ENCODE peak calls at places on chromosomes 4 and X, in eight cellular contexts. One of them, this sample, is unnamed.

GRCh38 chr4:127686656-127687055 is 43.5 kb upstream of the SLC25A31 start:
- DNase-seq in fibroblast of pulmonary artery: peak
- DNase-seq in BJ: no peak
- DNase-seq in testis: no peak
- DNase-seq in cardiac muscle cell: peak
- DNase-seq in tibial artery: no peak
- DNase-seq in HFFc6: peak
- DNase-seq in H9: no peak
- DNase-seq in this sample: no peak

GRCh38 chr4:73103799-73104503 is 34.4 kb upstream of the COX18 start:
- DNase-seq in fibroblast of pulmonary artery: peak
- DNase-seq in BJ: no peak
- DNase-seq in testis: no peak
- DNase-seq in cardiac muscle cell: peak
- DNase-seq in tibial artery: no peak
- DNase-seq in HFFc6: no peak
- DNase-seq in H9: no peak
- DNase-seq in this sample: no peak

GRCh38 chrX:112714357-112714918 is 34.7 kb upstream of the LHFPL1 start:
- DNase-seq in fibroblast of pulmonary artery: no peak
- DNase-seq in BJ: no peak
- DNase-seq in testis: no peak
- DNase-seq in cardiac muscle cell: no peak
- DNase-seq in tibial artery: no peak
- DNase-seq in HFFc6: no peak
- DNase-seq in H9: no peak
- DNase-seq in this sample: no peak

GRCh38 chr4:121227254-121227867 is 63.2 kb upstream of the TNIP3 start:
- DNase-seq in fibroblast of pulmonary artery: no peak
- DNase-seq in BJ: no peak
- DNase-seq in testis: no peak
- DNase-seq in cardiac muscle cell: no peak
- DNase-seq in tibial artery: no peak
- DNase-seq in HFFc6: no peak
- DNase-seq in H9: no peak
- DNase-seq in this sample: no peak

GRCh38 chr4:142379277-142380051 is 466.6 kb downstream of the INPP4B start:
- DNase-seq in fibroblast of pulmonary artery: peak
- DNase-seq in BJ: peak
- DNase-seq in testis: no peak
- DNase-seq in cardiac muscle cell: peak
- DNase-seq in tibial artery: no peak
- DNase-seq in HFFc6: peak
- DNase-seq in H9: no peak
- DNase-seq in this sample: no peak

GRCh38 chr4:44985152-44985551 is 258.8 kb upstream of the GNPDA2 start:
- DNase-seq in fibroblast of pulmonary artery: no peak
- DNase-seq in BJ: no peak
- DNase-seq in testis: no peak
- DNase-seq in cardiac muscle cell: no peak
- DNase-seq in tibial artery: no peak
- DNase-seq in HFFc6: no peak
- DNase-seq in H9: no peak
- DNase-seq in this sample: no peak

GRCh38 chr4:66571145-66571544 is 900.9 kb upstream of the EPHA5 start:
- DNase-seq in fibroblast of pulmonary artery: no peak
- DNase-seq in BJ: no peak
- DNase-seq in testis: no peak
- DNase-seq in cardiac muscle cell: no peak
- DNase-seq in tibial artery: no peak
- DNase-seq in HFFc6: no peak
- DNase-seq in H9: no peak
- DNase-seq in this sample: no peak

GRCh38 chr4:40363945-40364344 is 28.8 kb downstream of the CHRNA9 start:
- DNase-seq in fibroblast of pulmonary artery: no peak
- DNase-seq in BJ: no peak
- DNase-seq in testis: no peak
- DNase-seq in cardiac muscle cell: no peak
- DNase-seq in tibial artery: no peak
- DNase-seq in HFFc6: no peak
- DNase-seq in H9: no peak
- DNase-seq in this sample: no peak

GRCh38 chr4:95541094-95541493 is 7.7 kb downstream of the UNC5C start:
- DNase-seq in fibroblast of pulmonary artery: no peak
- DNase-seq in BJ: no peak
- DNase-seq in testis: no peak
- DNase-seq in cardiac muscle cell: no peak
- DNase-seq in tibial artery: no peak
- DNase-seq in HFFc6: no peak
- DNase-seq in H9: no peak
- DNase-seq in this sample: no peak

GRCh38 chrX:25131055-25131454 is 115.3 kb upstream of the ARX start:
- DNase-seq in fibroblast of pulmonary artery: no peak
- DNase-seq in BJ: no peak
- DNase-seq in testis: no peak
- DNase-seq in cardiac muscle cell: no peak
- DNase-seq in tibial artery: no peak
- DNase-seq in HFFc6: no peak
- DNase-seq in H9: no peak
- DNase-seq in this sample: no peak

GRCh38 chr4:170270628-170271027 is 180.9 kb upstream of the AADAT start:
- DNase-seq in fibroblast of pulmonary artery: no peak
- DNase-seq in BJ: no peak
- DNase-seq in testis: no peak
- DNase-seq in cardiac muscle cell: no peak
- DNase-seq in tibial artery: no peak
- DNase-seq in HFFc6: no peak
- DNase-seq in H9: no peak
- DNase-seq in this sample: no peak

GRCh38 chr4:54657556-54658313 is at the start of gene KIT:
- DNase-seq in fibroblast of pulmonary artery: peak
- DNase-seq in BJ: no peak
- DNase-seq in testis: peak
- DNase-seq in cardiac muscle cell: peak
- DNase-seq in tibial artery: no peak
- DNase-seq in HFFc6: no peak
- DNase-seq in H9: peak
- DNase-seq in this sample: peak

GRCh38 chrX:115472131-115472530 is 88.8 kb upstream of the PLS3 start:
- DNase-seq in fibroblast of pulmonary artery: no peak
- DNase-seq in BJ: no peak
- DNase-seq in testis: no peak
- DNase-seq in cardiac muscle cell: no peak
- DNase-seq in tibial artery: no peak
- DNase-seq in HFFc6: no peak
- DNase-seq in H9: no peak
- DNase-seq in this sample: no peak
- TF ChIP-seq CTCF in fibroblast of pulmonary artery: no peak
- TF ChIP-seq CTCF in BJ: no peak
- TF ChIP-seq CTCF in testis: no peak
- TF ChIP-seq CTCF in cardiac muscle cell: no peak
- TF ChIP-seq CTCF in tibial artery: no peak
- TF ChIP-seq CTCF in HFFc6: no peak
- TF ChIP-seq CTCF in H9: no peak
- TF ChIP-seq CTCF in this sample: no peak

GRCh38 chr4:135418353-135418752 is 1216.8 kb upstream of the PABPC4L start:
- DNase-seq in fibroblast of pulmonary artery: peak
- DNase-seq in BJ: no peak
- DNase-seq in testis: no peak
- DNase-seq in cardiac muscle cell: peak
- DNase-seq in tibial artery: no peak
- DNase-seq in HFFc6: peak
- DNase-seq in H9: peak
- DNase-seq in this sample: no peak
- TF ChIP-seq CTCF in fibroblast of pulmonary artery: peak
- TF ChIP-seq CTCF in BJ: no peak
- TF ChIP-seq CTCF in testis: no peak
- TF ChIP-seq CTCF in cardiac muscle cell: peak
- TF ChIP-seq CTCF in tibial artery: no peak
- TF ChIP-seq CTCF in HFFc6: peak
- TF ChIP-seq CTCF in H9: peak
- TF ChIP-seq CTCF in this sample: peak

DNA sequence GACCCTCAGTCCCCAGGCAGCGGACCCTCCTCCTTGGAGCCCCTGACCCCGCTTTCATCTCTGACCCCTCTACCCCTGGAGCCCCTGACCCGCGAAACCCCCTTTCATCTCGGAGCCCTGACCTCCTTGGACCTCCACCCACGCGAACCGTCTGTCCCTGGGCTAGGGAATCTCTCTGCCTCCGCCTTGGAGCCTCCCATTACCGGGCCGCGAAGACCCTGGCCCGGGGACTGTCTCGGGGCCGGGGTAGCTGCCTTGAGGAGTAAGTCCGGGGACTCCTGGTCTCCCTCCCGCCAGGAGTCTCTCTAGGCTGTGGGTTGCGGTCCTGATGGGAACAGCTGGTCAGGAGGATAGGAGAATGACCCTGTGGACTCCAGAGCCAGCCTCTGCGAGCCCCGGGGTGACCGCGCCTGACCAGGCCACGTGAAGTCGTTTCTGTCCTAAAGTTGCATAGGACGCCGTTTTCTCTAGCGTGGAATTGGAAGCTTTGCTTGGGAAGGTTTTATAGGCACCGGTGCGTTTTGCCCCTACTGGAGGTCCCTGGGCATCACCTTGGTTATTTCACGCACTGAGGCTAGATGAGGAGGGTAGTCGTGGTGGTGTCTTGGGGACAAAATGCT is 824 bp downstream of the TBC1D14 start:
- DNase-seq in fibroblast of pulmonary artery: no peak
- DNase-seq in BJ: no peak
- DNase-seq in testis: peak
- DNase-seq in cardiac muscle cell: no peak
- DNase-seq in tibial artery: no peak
- DNase-seq in HFFc6: no peak
- DNase-seq in H9: no peak
- DNase-seq in this sample: no peak
- TF ChIP-seq CTCF in fibroblast of pulmonary artery: peak
- TF ChIP-seq CTCF in BJ: no peak
- TF ChIP-seq CTCF in testis: no peak
- TF ChIP-seq CTCF in cardiac muscle cell: peak
- TF ChIP-seq CTCF in tibial artery: no peak
- TF ChIP-seq CTCF in HFFc6: peak
- TF ChIP-seq CTCF in H9: peak
- TF ChIP-seq CTCF in this sample: no peak

DNA sequence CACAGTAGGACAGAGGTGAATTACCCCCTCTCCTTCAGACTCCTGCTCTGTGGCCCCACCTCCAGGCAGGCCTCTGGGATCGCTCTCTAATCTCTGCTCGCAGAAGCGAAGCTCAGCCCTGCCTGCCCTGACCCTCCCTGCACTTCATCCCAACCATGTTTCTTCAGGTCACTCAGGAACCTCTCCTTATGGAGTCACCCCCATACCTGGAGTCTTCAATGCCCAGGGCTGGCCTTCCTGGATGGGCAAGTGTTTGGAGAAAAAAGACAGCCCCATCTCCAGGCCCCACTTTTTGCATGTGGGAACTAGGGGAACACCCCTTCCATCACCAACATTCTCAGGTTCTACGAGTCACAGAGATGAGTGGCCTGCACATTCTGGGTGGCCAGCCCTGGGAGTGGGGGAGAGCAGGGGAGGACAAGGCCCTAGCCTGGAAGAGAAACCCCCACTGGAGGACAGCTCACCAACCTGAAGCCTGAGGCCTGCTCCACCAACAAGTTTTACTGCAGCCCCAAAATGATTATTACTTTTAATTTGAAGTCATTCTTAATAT is 90.8 kb downstream of the PPP2R2C start:
- DNase-seq in fibroblast of pulmonary artery: no peak
- DNase-seq in BJ: no peak
- DNase-seq in testis: no peak
- DNase-seq in cardiac muscle cell: no peak
- DNase-seq in tibial artery: no peak
- DNase-seq in HFFc6: no peak
- DNase-seq in H9: no peak
- DNase-seq in this sample: no peak
- TF ChIP-seq CTCF in fibroblast of pulmonary artery: no peak
- TF ChIP-seq CTCF in BJ: no peak
- TF ChIP-seq CTCF in testis: no peak
- TF ChIP-seq CTCF in cardiac muscle cell: no peak
- TF ChIP-seq CTCF in tibial artery: no peak
- TF ChIP-seq CTCF in HFFc6: no peak
- TF ChIP-seq CTCF in H9: no peak
- TF ChIP-seq CTCF in this sample: no peak

GRCh38 chr4:2350982-2351381 is 67.5 kb downstream of the ZFYVE28 start:
- DNase-seq in fibroblast of pulmonary artery: no peak
- DNase-seq in BJ: no peak
- DNase-seq in testis: peak
- DNase-seq in cardiac muscle cell: no peak
- DNase-seq in tibial artery: peak
- DNase-seq in HFFc6: no peak
- DNase-seq in H9: peak
- DNase-seq in this sample: no peak

GRCh38 chr4:2352729-2353221 is 65.7 kb downstream of the ZFYVE28 start:
- DNase-seq in fibroblast of pulmonary artery: no peak
- DNase-seq in BJ: no peak
- DNase-seq in testis: peak
- DNase-seq in cardiac muscle cell: no peak
- DNase-seq in tibial artery: no peak
- DNase-seq in HFFc6: no peak
- DNase-seq in H9: no peak
- DNase-seq in this sample: no peak

GRCh38 chr4:2352171-2352570 is 66.3 kb downstream of the ZFYVE28 start:
- DNase-seq in fibroblast of pulmonary artery: no peak
- DNase-seq in BJ: no peak
- DNase-seq in testis: peak
- DNase-seq in cardiac muscle cell: no peak
- DNase-seq in tibial artery: peak
- DNase-seq in HFFc6: no peak
- DNase-seq in H9: peak
- DNase-seq in this sample: peak

GRCh38 chr4:2347190-2347589 is 71.3 kb downstream of the ZFYVE28 start:
- DNase-seq in fibroblast of pulmonary artery: no peak
- DNase-seq in BJ: no peak
- DNase-seq in testis: no peak
- DNase-seq in cardiac muscle cell: no peak
- DNase-seq in tibial artery: no peak
- DNase-seq in HFFc6: no peak
- DNase-seq in H9: no peak
- DNase-seq in this sample: no peak

DNA sequence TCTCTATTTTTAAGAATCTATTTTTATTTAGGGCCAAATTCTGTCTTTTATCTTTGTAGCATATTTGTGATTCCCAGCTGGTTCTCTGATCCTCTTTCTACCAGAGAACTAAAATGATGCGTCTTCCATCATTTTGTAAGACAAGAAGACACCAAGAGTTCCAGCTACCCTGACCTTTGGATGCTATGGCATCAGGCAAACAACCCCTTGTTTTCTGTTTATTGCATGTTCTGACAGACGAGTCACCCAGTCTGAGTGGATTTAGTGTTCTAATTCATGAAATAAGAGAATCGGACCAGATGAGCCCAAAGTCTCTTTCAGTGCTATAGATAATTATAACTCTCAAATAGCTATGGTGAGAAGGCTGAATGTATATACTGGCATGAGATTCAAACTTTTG is 69.7 kb downstream of the ZFYVE28 start:
- DNase-seq in fibroblast of pulmonary artery: no peak
- DNase-seq in BJ: no peak
- DNase-seq in testis: no peak
- DNase-seq in cardiac muscle cell: no peak
- DNase-seq in tibial artery: no peak
- DNase-seq in HFFc6: no peak
- DNase-seq in H9: no peak
- DNase-seq in this sample: no peak
- TF ChIP-seq CTCF in fibroblast of pulmonary artery: no peak
- TF ChIP-seq CTCF in BJ: no peak
- TF ChIP-seq CTCF in testis: no peak
- TF ChIP-seq CTCF in cardiac muscle cell: no peak
- TF ChIP-seq CTCF in tibial artery: no peak
- TF ChIP-seq CTCF in HFFc6: no peak
- TF ChIP-seq CTCF in H9: no peak
- TF ChIP-seq CTCF in this sample: no peak